ENCODE peak calls at places on chromosomes 4 and X, in six cellular contexts. One of them, this sample, is unnamed.

GRCh38 chr4:153593166-153593565 is 90.9 kb upstream of the TLR2 start:
- DNase-seq in AG04449: no peak
- DNase-seq in WTC11: no peak
- DNase-seq in cerebellar cortex: no peak
- DNase-seq in stimulated activated CD4-positive, alpha-beta T cell treated with anti-CD3 and anti-CD28 coated beads, TNF-alpha, amount 100 ng/mL, for 1 hour: no peak
- DNase-seq in fibroblast of pulmonary artery: no peak
- DNase-seq in this sample: no peak

GRCh38 chr4:139814285-139815015 is 148.8 kb downstream of the MGST2 start:
- DNase-seq in AG04449: no peak
- DNase-seq in WTC11: no peak
- DNase-seq in stimulated activated CD4-positive, alpha-beta T cell treated with anti-CD3 and anti-CD28 coated beads, TNF-alpha, amount 100 ng/mL, for 1 hour: no peak
- DNase-seq in fibroblast of pulmonary artery: peak
- DNase-seq in cerebellar cortex: peak
- DNase-seq in this sample: no peak

GRCh38 chrX:20595928-20596550 is 329.3 kb upstream of the RPS6KA3 start:
- DNase-seq in stimulated activated CD4-positive, alpha-beta T cell treated with anti-CD3 and anti-CD28 coated beads, TNF-alpha, amount 100 ng/mL, for 1 hour: no peak
- DNase-seq in fibroblast of pulmonary artery: peak
- DNase-seq in AG04449: no peak
- DNase-seq in WTC11: peak
- DNase-seq in cerebellar cortex: no peak
- DNase-seq in this sample: peak

GRCh38 chr4:684611-685010 is 4.3 kb downstream of the SLC49A3 start:
- DNase-seq in stimulated activated CD4-positive, alpha-beta T cell treated with anti-CD3 and anti-CD28 coated beads, TNF-alpha, amount 100 ng/mL, for 1 hour: no peak
- DNase-seq in AG04449: no peak
- DNase-seq in WTC11: no peak
- DNase-seq in cerebellar cortex: no peak
- DNase-seq in fibroblast of pulmonary artery: no peak
- DNase-seq in this sample: no peak

GRCh38 chr4:176340871-176341685 is 21.3 kb downstream of the SPCS3 start:
- DNase-seq in fibroblast of pulmonary artery: peak
- DNase-seq in cerebellar cortex: peak
- DNase-seq in AG04449: no peak
- DNase-seq in stimulated activated CD4-positive, alpha-beta T cell treated with anti-CD3 and anti-CD28 coated beads, TNF-alpha, amount 100 ng/mL, for 1 hour: no peak
- DNase-seq in WTC11: no peak
- DNase-seq in this sample: peak

GRCh38 chrX:97057349-97057909 is 173.7 kb downstream of the RPA4 start:
- DNase-seq in stimulated activated CD4-positive, alpha-beta T cell treated with anti-CD3 and anti-CD28 coated beads, TNF-alpha, amount 100 ng/mL, for 1 hour: no peak
- DNase-seq in AG04449: no peak
- DNase-seq in fibroblast of pulmonary artery: no peak
- DNase-seq in WTC11: no peak
- DNase-seq in cerebellar cortex: no peak
- DNase-seq in this sample: no peak

GRCh38 chrX:40099046-40099968 is 1.5 kb upstream of the BCOR start:
- DNase-seq in AG04449: no peak
- DNase-seq in WTC11: peak
- DNase-seq in fibroblast of pulmonary artery: no peak
- DNase-seq in stimulated activated CD4-positive, alpha-beta T cell treated with anti-CD3 and anti-CD28 coated beads, TNF-alpha, amount 100 ng/mL, for 1 hour: no peak
- DNase-seq in cerebellar cortex: no peak
- DNase-seq in this sample: peak

GRCh38 chrX:131827935-131828334 is 195.2 kb upstream of the STK26 start:
- DNase-seq in fibroblast of pulmonary artery: peak
- DNase-seq in cerebellar cortex: peak
- DNase-seq in stimulated activated CD4-positive, alpha-beta T cell treated with anti-CD3 and anti-CD28 coated beads, TNF-alpha, amount 100 ng/mL, for 1 hour: no peak
- DNase-seq in AG04449: no peak
- DNase-seq in WTC11: peak
- DNase-seq in this sample: peak

GRCh38 chr4:54543088-54543795 is 114.5 kb upstream of the KIT start:
- DNase-seq in cerebellar cortex: no peak
- DNase-seq in AG04449: peak
- DNase-seq in stimulated activated CD4-positive, alpha-beta T cell treated with anti-CD3 and anti-CD28 coated beads, TNF-alpha, amount 100 ng/mL, for 1 hour: no peak
- DNase-seq in fibroblast of pulmonary artery: peak
- DNase-seq in WTC11: no peak
- DNase-seq in this sample: no peak

GRCh38 chr4:124631760-124632159 is 80.8 kb downstream of the ANKRD50 start:
- DNase-seq in AG04449: peak
- DNase-seq in cerebellar cortex: no peak
- DNase-seq in WTC11: no peak
- DNase-seq in stimulated activated CD4-positive, alpha-beta T cell treated with anti-CD3 and anti-CD28 coated beads, TNF-alpha, amount 100 ng/mL, for 1 hour: no peak
- DNase-seq in fibroblast of pulmonary artery: peak
- DNase-seq in this sample: no peak

GRCh38 chr4:7719354-7720174 is 220.1 kb downstream of the AFAP1 start:
- DNase-seq in WTC11: peak
- DNase-seq in AG04449: no peak
- DNase-seq in stimulated activated CD4-positive, alpha-beta T cell treated with anti-CD3 and anti-CD28 coated beads, TNF-alpha, amount 100 ng/mL, for 1 hour: peak
- DNase-seq in cerebellar cortex: peak
- DNase-seq in fibroblast of pulmonary artery: peak
- DNase-seq in this sample: peak

GRCh38 chr4:116585240-116585639 is 500.1 kb downstream of the TRAM1L1 start:
- DNase-seq in cerebellar cortex: no peak
- DNase-seq in WTC11: no peak
- DNase-seq in AG04449: no peak
- DNase-seq in fibroblast of pulmonary artery: no peak
- DNase-seq in stimulated activated CD4-positive, alpha-beta T cell treated with anti-CD3 and anti-CD28 coated beads, TNF-alpha, amount 100 ng/mL, for 1 hour: no peak
- DNase-seq in this sample: no peak

GRCh38 chrX:150688911-150689451 is 4.2 kb upstream of the MTMR1 start:
- DNase-seq in AG04449: peak
- DNase-seq in fibroblast of pulmonary artery: peak
- DNase-seq in cerebellar cortex: no peak
- DNase-seq in stimulated activated CD4-positive, alpha-beta T cell treated with anti-CD3 and anti-CD28 coated beads, TNF-alpha, amount 100 ng/mL, for 1 hour: no peak
- DNase-seq in WTC11: no peak
- DNase-seq in this sample: peak

GRCh38 chrX:17621566-17622270 is 115.6 kb upstream of the SCML1 start:
- DNase-seq in stimulated activated CD4-positive, alpha-beta T cell treated with anti-CD3 and anti-CD28 coated beads, TNF-alpha, amount 100 ng/mL, for 1 hour: no peak
- DNase-seq in AG04449: no peak
- DNase-seq in fibroblast of pulmonary artery: no peak
- DNase-seq in WTC11: no peak
- DNase-seq in cerebellar cortex: no peak
- DNase-seq in this sample: no peak

GRCh38 chrX:147916375-147916968 is 4.8 kb downstream of the FMR1 start:
- DNase-seq in WTC11: no peak
- DNase-seq in stimulated activated CD4-positive, alpha-beta T cell treated with anti-CD3 and anti-CD28 coated beads, TNF-alpha, amount 100 ng/mL, for 1 hour: no peak
- DNase-seq in fibroblast of pulmonary artery: no peak
- DNase-seq in AG04449: no peak
- DNase-seq in cerebellar cortex: no peak
- DNase-seq in this sample: no peak

GRCh38 chr4:33592701-33593100 is 2651.6 kb downstream of the ARAP2 start:
- DNase-seq in stimulated activated CD4-positive, alpha-beta T cell treated with anti-CD3 and anti-CD28 coated beads, TNF-alpha, amount 100 ng/mL, for 1 hour: no peak
- DNase-seq in fibroblast of pulmonary artery: peak
- DNase-seq in cerebellar cortex: no peak
- DNase-seq in WTC11: no peak
- DNase-seq in AG04449: no peak
- DNase-seq in this sample: no peak

This sample was measured in H7.